ENCODE peak calls at places on chromosomes 11 and 22, in six cellular contexts. Y, G, K, N, B and T are unnamed samples.

GRCh38 chr11:90246468-90246867 is 23.6 kb upstream of the CHORDC1 start:
- DNase-seq in Y (no peak), G (no peak), B (no peak), N (no peak), K (no peak), T (no peak)

GRCh38 chr11:108666373-108666772 is 1.5 kb downstream of the DDX10 start:
- DNase-seq in B (no peak), G (no peak), Y (no peak), K (no peak), N (no peak), T (no peak)

GRCh38 chr22:41021655-41022454 is 70.5 kb upstream of the EP300 start:
- DNase-seq in Y (no peak), K (peak; percentile 67), N (peak; percentile 10), G (peak; percentile 63), B (peak; percentile 76), T (no peak)

GRCh38 chr11:75896843-75897419 is 81.9 kb downstream of the UVRAG start:
- DNase-seq in K (no peak), Y (peak; percentile 7), G (no peak), N (no peak), B (peak; percentile 37), T (no peak)

GRCh38 chr11:17651681-17652080 is 67.7 kb upstream of the MYOD1 start:
- DNase-seq in G (no peak), K (no peak), N (no peak), B (no peak), Y (no peak), T (no peak)

GRCh38 chr22:42080287-42080686 is 787 bp downstream of the SMDT1 start:
- DNase-seq in B (peak; percentile 45), G (no peak), Y (no peak), K (no peak), N (no peak), T (no peak)

GRCh38 chr11:69044111-69045013 is 4.4 kb upstream of the TPCN2 start:
- DNase-seq in B (peak; percentile 82), K (no peak), N (no peak), G (peak; percentile 61), Y (peak; percentile 53), T (no peak)

GRCh38 chr11:6667733-6668374 is 12.2 kb upstream of the DCHS1 start:
- DNase-seq in G (no peak), N (peak; percentile 23), Y (no peak), K (no peak), B (peak; percentile 27), T (no peak)

GRCh38 chr22:31139866-31140716 is at the start of gene PLA2G3:
- DNase-seq in N (no peak), Y (no peak), K (no peak), B (peak; percentile 94), G (no peak), T (no peak)

GRCh38 chr22:20131856-20132685 is 467 bp downstream of the ZDHHC8 start:
- DNase-seq in K (peak; percentile 45), G (no peak), Y (no peak), N (no peak), B (peak; percentile 58), T (no peak)

GRCh38 chr11:86639172-86639571 is 33.2 kb downstream of the ME3 start:
- DNase-seq in G (no peak), K (no peak), B (no peak), Y (no peak), N (no peak), T (no peak)

GRCh38 chr11:125448136-125448535 is 47.9 kb downstream of the FEZ1 start:
- DNase-seq in G (no peak), Y (no peak), N (no peak), B (no peak), K (no peak), T (no peak)

GRCh38 chr11:71342116-71342515 is 89.7 kb upstream of the SHANK2 start:
- DNase-seq in B (no peak), K (no peak), N (no peak), G (no peak), Y (no peak), T (no peak)

GRCh38 chr11:69474736-69475135 is 6.7 kb upstream of the LINC01488 start:
- DNase-seq in N (no peak), K (no peak), G (no peak), Y (no peak), B (no peak), T (no peak)

GRCh38 chr11:69167916-69168691 is 12.4 kb downstream of the SMIM38 start:
- DNase-seq in Y (no peak), N (no peak), K (no peak), G (no peak), B (no peak), T (no peak)

GRCh38 chr11:111069076-111069475 is 176.4 kb upstream of the POU2AF2 start:
- DNase-seq in N (no peak), K (no peak), Y (peak; percentile 18), B (peak; percentile 15), G (no peak), T (no peak)

GRCh38 chr11:64868904-64869570 is 9.4 kb downstream of the EHD1 start:
- DNase-seq in Y (peak; percentile 81), K (no peak), N (peak; percentile 47), G (no peak), B (no peak), T (no peak)

GRCh38 chr11:3836903-3837302 is 3.9 kb downstream of the RHOG start:
- DNase-seq in B (no peak), G (no peak), Y (no peak), K (no peak), N (peak; percentile 44), T (no peak)

GRCh38 chr22:35608088-35608487 is 9.0 kb downstream of the MB start:
- DNase-seq in G (no peak), K (no peak), B (no peak), Y (no peak), N (no peak), T (no peak)

GRCh38 chr11:3942160-3942955 is 86.9 kb downstream of the STIM1 start:
- DNase-seq in K (no peak), G (no peak), B (no peak), N (no peak), Y (no peak), T (no peak)

GRCh38 chr11:65650547-65651338 is 12.0 kb downstream of the RELA start:
- DNase-seq in N (no peak), G (no peak), Y (no peak), B (no peak), K (no peak), T (no peak)

GRCh38 chr11:66022401-66023185 is 3.7 kb downstream of the CATSPER1 start:
- DNase-seq in B (peak; percentile 90), K (peak; percentile 89), G (peak; percentile 69), Y (no peak), N (peak; percentile 68), T (no peak)

GRCh38 chr11:115527534-115528125 is 23.4 kb upstream of the CADM1 start:
- DNase-seq in N (no peak), B (peak; percentile 72), Y (no peak), K (no peak), G (no peak), T (no peak)

GRCh38 chr11:489610-490185 is 17.3 kb downstream of the RNH1 start:
- DNase-seq in G (no peak), Y (no peak), K (no peak), N (no peak), B (no peak), T (no peak)

GRCh38 chr11:130340671-130341319 is 26.1 kb upstream of the ZBTB44 start:
- DNase-seq in Y (no peak), G (no peak), K (no peak), N (no peak), B (no peak), T (no peak)

GRCh38 chr11:35313066-35313765 is 106.1 kb downstream of the SLC1A2 start:
- DNase-seq in G (no peak), B (no peak), K (peak; percentile 23), N (no peak), Y (no peak), T (no peak)

GRCh38 chr11:1260023-1260501 is 37.2 kb downstream of the MUC5B start:
- DNase-seq in N (no peak), K (no peak), B (no peak), Y (no peak), G (no peak), T (no peak)